ENCODE peak calls at places on chromosomes 12 and 14, in seven cellular contexts. One of them, this sample, is unnamed.

GRCh38 chr12:118053071-118053985 is 7.7 kb downstream of the WSB2 start:
- DNase-seq in GM13976: no peak
- DNase-seq in activated CD4-positive, CD25-positive, alpha-beta regulatory T cell: no peak
- DNase-seq in mammary epithelial cell: no peak
- DNase-seq in GM23248: peak; percentile 52
- DNase-seq in hepatocyte: no peak
- DNase-seq in right atrium auricular region: no peak
- DNase-seq in this sample: no peak

GRCh38 chr12:45612044-45612794 is 117.3 kb upstream of the ARID2 start:
- DNase-seq in GM13976: no peak
- DNase-seq in activated CD4-positive, CD25-positive, alpha-beta regulatory T cell: no peak
- DNase-seq in mammary epithelial cell: peak; percentile 16
- DNase-seq in GM23248: peak; percentile 39
- DNase-seq in hepatocyte: no peak
- DNase-seq in right atrium auricular region: no peak
- DNase-seq in this sample: no peak

GRCh38 chr14:101575581-101575980 is 14.3 kb downstream of the DIO3 start:
- DNase-seq in GM13976: no peak
- DNase-seq in activated CD4-positive, CD25-positive, alpha-beta regulatory T cell: no peak
- DNase-seq in mammary epithelial cell: no peak
- DNase-seq in GM23248: no peak
- DNase-seq in hepatocyte: no peak
- DNase-seq in right atrium auricular region: no peak
- DNase-seq in this sample: no peak

GRCh38 chr12:100720016-100720654 is 74.4 kb upstream of the ANO4 start:
- DNase-seq in GM13976: no peak
- DNase-seq in activated CD4-positive, CD25-positive, alpha-beta regulatory T cell: no peak
- DNase-seq in mammary epithelial cell: no peak
- DNase-seq in GM23248: peak; percentile 43
- DNase-seq in hepatocyte: no peak
- DNase-seq in right atrium auricular region: no peak
- DNase-seq in this sample: no peak

GRCh38 chr14:95037273-95037672 is 120.1 kb downstream of the DICER1 start:
- DNase-seq in GM13976: no peak
- DNase-seq in activated CD4-positive, CD25-positive, alpha-beta regulatory T cell: no peak
- DNase-seq in mammary epithelial cell: no peak
- DNase-seq in GM23248: no peak
- DNase-seq in hepatocyte: no peak
- DNase-seq in right atrium auricular region: peak; percentile 7
- DNase-seq in this sample: no peak

GRCh38 chr14:101174522-101174838 is 271.0 kb upstream of the RTL1 start:
- DNase-seq in GM13976: peak; percentile 7
- DNase-seq in activated CD4-positive, CD25-positive, alpha-beta regulatory T cell: no peak
- DNase-seq in mammary epithelial cell: no peak
- DNase-seq in GM23248: no peak
- DNase-seq in hepatocyte: no peak
- DNase-seq in right atrium auricular region: no peak
- DNase-seq in this sample: no peak

GRCh38 chr12:3990356-3990975 is 117.3 kb upstream of the PARP11 start:
- DNase-seq in GM13976: no peak
- DNase-seq in activated CD4-positive, CD25-positive, alpha-beta regulatory T cell: no peak
- DNase-seq in mammary epithelial cell: no peak
- DNase-seq in GM23248: no peak
- DNase-seq in hepatocyte: no peak
- DNase-seq in right atrium auricular region: no peak
- DNase-seq in this sample: no peak

GRCh38 chr12:95766356-95767019 is 24.1 kb downstream of the NTN4 start:
- DNase-seq in GM13976: no peak
- DNase-seq in activated CD4-positive, CD25-positive, alpha-beta regulatory T cell: no peak
- DNase-seq in mammary epithelial cell: no peak
- DNase-seq in GM23248: peak; percentile 67
- DNase-seq in hepatocyte: no peak
- DNase-seq in right atrium auricular region: no peak
- DNase-seq in this sample: no peak

GRCh38 chr12:130014485-130014807 is 110.6 kb upstream of the TMEM132D start:
- DNase-seq in GM13976: no peak
- DNase-seq in activated CD4-positive, CD25-positive, alpha-beta regulatory T cell: no peak
- DNase-seq in mammary epithelial cell: no peak
- DNase-seq in GM23248: peak; percentile 6
- DNase-seq in hepatocyte: peak; percentile 29
- DNase-seq in right atrium auricular region: no peak
- DNase-seq in this sample: no peak

GRCh38 chr12:125395583-125396215 is 330.5 kb downstream of the AACS start:
- DNase-seq in GM13976: no peak
- DNase-seq in activated CD4-positive, CD25-positive, alpha-beta regulatory T cell: no peak
- DNase-seq in mammary epithelial cell: no peak
- DNase-seq in GM23248: no peak
- DNase-seq in hepatocyte: no peak
- DNase-seq in right atrium auricular region: no peak
- DNase-seq in this sample: no peak

GRCh38 chr12:25014961-25015360 is 66.1 kb upstream of the BCAT1 start:
- DNase-seq in GM13976: no peak
- DNase-seq in activated CD4-positive, CD25-positive, alpha-beta regulatory T cell: no peak
- DNase-seq in mammary epithelial cell: peak; percentile 41
- DNase-seq in GM23248: peak; percentile 26
- DNase-seq in hepatocyte: no peak
- DNase-seq in right atrium auricular region: no peak
- DNase-seq in this sample: no peak

GRCh38 chr14:33950320-33951182 is at the start of gene EGLN3:
- DNase-seq in GM13976: peak; percentile 86
- DNase-seq in activated CD4-positive, CD25-positive, alpha-beta regulatory T cell: no peak
- DNase-seq in mammary epithelial cell: peak; percentile 87
- DNase-seq in GM23248: peak; percentile 87
- DNase-seq in hepatocyte: peak; percentile 90
- DNase-seq in right atrium auricular region: peak; percentile 94
- DNase-seq in this sample: peak; percentile 90

GRCh38 chr12:52584156-52584682 is 10.6 kb upstream of the KRT74 start:
- DNase-seq in GM13976: no peak
- DNase-seq in activated CD4-positive, CD25-positive, alpha-beta regulatory T cell: no peak
- DNase-seq in mammary epithelial cell: no peak
- DNase-seq in GM23248: no peak
- DNase-seq in hepatocyte: no peak
- DNase-seq in right atrium auricular region: no peak
- DNase-seq in this sample: no peak

GRCh38 chr12:42448841-42449240 is 122.9 kb downstream of the PPHLN1 start:
- DNase-seq in GM13976: no peak
- DNase-seq in activated CD4-positive, CD25-positive, alpha-beta regulatory T cell: no peak
- DNase-seq in mammary epithelial cell: no peak
- DNase-seq in GM23248: no peak
- DNase-seq in hepatocyte: no peak
- DNase-seq in right atrium auricular region: no peak
- DNase-seq in this sample: no peak

GRCh38 chr12:100337727-100338126 is 19.1 kb upstream of the SLC17A8 start:
- DNase-seq in GM13976: no peak
- DNase-seq in activated CD4-positive, CD25-positive, alpha-beta regulatory T cell: no peak
- DNase-seq in mammary epithelial cell: no peak
- DNase-seq in GM23248: no peak
- DNase-seq in hepatocyte: no peak
- DNase-seq in right atrium auricular region: no peak
- DNase-seq in this sample: no peak

GRCh38 chr12:13093850-13094225 is 9.6 kb downstream of the GSG1 start:
- DNase-seq in GM13976: no peak
- DNase-seq in activated CD4-positive, CD25-positive, alpha-beta regulatory T cell: no peak
- DNase-seq in mammary epithelial cell: no peak
- DNase-seq in GM23248: peak; percentile 37
- DNase-seq in hepatocyte: no peak
- DNase-seq in right atrium auricular region: no peak
- DNase-seq in this sample: no peak

GRCh38 chr14:75389679-75390078 is 38.1 kb upstream of the JDP2 start:
- DNase-seq in GM13976: no peak
- DNase-seq in activated CD4-positive, CD25-positive, alpha-beta regulatory T cell: no peak
- DNase-seq in mammary epithelial cell: no peak
- DNase-seq in GM23248: peak; percentile 33
- DNase-seq in hepatocyte: no peak
- DNase-seq in right atrium auricular region: no peak
- DNase-seq in this sample: no peak

GRCh38 chr12:12608557-12608957 is 3.1 kb upstream of the CREBL2 start:
- DNase-seq in GM13976: peak; percentile 63
- DNase-seq in activated CD4-positive, CD25-positive, alpha-beta regulatory T cell: no peak
- DNase-seq in mammary epithelial cell: peak; percentile 44
- DNase-seq in GM23248: no peak
- DNase-seq in hepatocyte: no peak
- DNase-seq in right atrium auricular region: no peak
- DNase-seq in this sample: no peak

GRCh38 chr12:100324498-100324897 is 32.4 kb upstream of the SLC17A8 start:
- DNase-seq in GM13976: no peak
- DNase-seq in activated CD4-positive, CD25-positive, alpha-beta regulatory T cell: no peak
- DNase-seq in mammary epithelial cell: no peak
- DNase-seq in GM23248: no peak
- DNase-seq in hepatocyte: no peak
- DNase-seq in right atrium auricular region: no peak
- DNase-seq in this sample: no peak

GRCh38 chr12:130011611-130012385 is 108.0 kb upstream of the TMEM132D start:
- DNase-seq in GM13976: no peak
- DNase-seq in activated CD4-positive, CD25-positive, alpha-beta regulatory T cell: no peak
- DNase-seq in mammary epithelial cell: no peak
- DNase-seq in GM23248: no peak
- DNase-seq in hepatocyte: no peak
- DNase-seq in right atrium auricular region: no peak
- DNase-seq in this sample: no peak

GRCh38 chr14:64764641-64765520 is 60.7 kb downstream of the PLEKHG3 start:
- DNase-seq in GM13976: peak; percentile 90
- DNase-seq in activated CD4-positive, CD25-positive, alpha-beta regulatory T cell: peak; percentile 42
- DNase-seq in mammary epithelial cell: peak; percentile 61
- DNase-seq in GM23248: peak; percentile 77
- DNase-seq in hepatocyte: peak; percentile 89
- DNase-seq in right atrium auricular region: peak; percentile 79
- DNase-seq in this sample: peak; percentile 84

GRCh38 chr12:92019491-92020277 is 126.0 kb downstream of the BTG1 start:
- DNase-seq in GM13976: no peak
- DNase-seq in activated CD4-positive, CD25-positive, alpha-beta regulatory T cell: no peak
- DNase-seq in mammary epithelial cell: no peak
- DNase-seq in GM23248: no peak
- DNase-seq in hepatocyte: no peak
- DNase-seq in right atrium auricular region: no peak
- DNase-seq in this sample: no peak

GRCh38 chr14:81565441-81566290 is 32.0 kb upstream of the SEL1L start:
- DNase-seq in GM13976: peak; percentile 47
- DNase-seq in activated CD4-positive, CD25-positive, alpha-beta regulatory T cell: no peak
- DNase-seq in mammary epithelial cell: no peak
- DNase-seq in GM23248: peak; percentile 43
- DNase-seq in hepatocyte: peak; percentile 65
- DNase-seq in right atrium auricular region: no peak
- DNase-seq in this sample: no peak

GRCh38 chr14:49893309-49894213 is 679 bp downstream of the ARF6 start:
- DNase-seq in GM13976: peak; percentile 76
- DNase-seq in activated CD4-positive, CD25-positive, alpha-beta regulatory T cell: peak; percentile 66
- DNase-seq in mammary epithelial cell: peak; percentile 60
- DNase-seq in GM23248: peak; percentile 85
- DNase-seq in hepatocyte: peak; percentile 78
- DNase-seq in right atrium auricular region: peak; percentile 66
- DNase-seq in this sample: peak; percentile 73

GRCh38 chr12:85698937-85699336 is 137.3 kb downstream of the RASSF9 start:
- DNase-seq in GM13976: no peak
- DNase-seq in activated CD4-positive, CD25-positive, alpha-beta regulatory T cell: no peak
- DNase-seq in mammary epithelial cell: no peak
- DNase-seq in GM23248: no peak
- DNase-seq in hepatocyte: no peak
- DNase-seq in right atrium auricular region: no peak
- DNase-seq in this sample: no peak

GRCh38 chr12:116026346-116026745 is 251.1 kb downstream of the MED13L start:
- DNase-seq in GM13976: no peak
- DNase-seq in activated CD4-positive, CD25-positive, alpha-beta regulatory T cell: no peak
- DNase-seq in mammary epithelial cell: no peak
- DNase-seq in GM23248: no peak
- DNase-seq in hepatocyte: no peak
- DNase-seq in right atrium auricular region: no peak
- DNase-seq in this sample: no peak

GRCh38 chr12:115060477-115061168 is 376.6 kb upstream of the TBX3 start:
- DNase-seq in GM13976: no peak
- DNase-seq in activated CD4-positive, CD25-positive, alpha-beta regulatory T cell: no peak
- DNase-seq in mammary epithelial cell: no peak
- DNase-seq in GM23248: no peak
- DNase-seq in hepatocyte: peak; percentile 13
- DNase-seq in right atrium auricular region: no peak
- DNase-seq in this sample: no peak

This sample was measured in mesothelial cell of epicardium.